ENCODE peak calls at places on chromosomes 11 and 22, in ten cellular contexts. One of them, this sample, is unnamed.
A peak's percentile ranks its signal among the peaks of the same experiment; 100 is the strongest.

GRCh38 chr22:29308148-29308790 is 1.8 kb downstream of the GAS2L1 start:
- DNase-seq in AG08395: no peak
- DNase-seq in NCI-H1092 treated with DMSO at 0.1 percent for 48 hours: no peak
- DNase-seq in left ventricle myocardium inferior: no peak
- DNase-seq in stimulated activated CD4-positive, alpha-beta T cell treated with anti-CD3 and anti-CD28 coated beads, Interleukin-4, amount 100 ng/mL, for 1 hour: no peak
- DNase-seq in kidney tubule cell: no peak
- DNase-seq in HT1080: no peak
- DNase-seq in C1 segment of cervical spinal cord: peak; percentile 40
- DNase-seq in GM04503: no peak
- DNase-seq in MV-4-11: no peak
- DNase-seq in this sample: no peak

GRCh38 chr22:49164773-49165320 is 662.8 kb downstream of the BRD1 start:
- DNase-seq in AG08395: no peak
- DNase-seq in NCI-H1092 treated with DMSO at 0.1 percent for 48 hours: no peak
- DNase-seq in left ventricle myocardium inferior: no peak
- DNase-seq in stimulated activated CD4-positive, alpha-beta T cell treated with anti-CD3 and anti-CD28 coated beads, Interleukin-4, amount 100 ng/mL, for 1 hour: no peak
- DNase-seq in kidney tubule cell: no peak
- DNase-seq in HT1080: no peak
- DNase-seq in C1 segment of cervical spinal cord: no peak
- DNase-seq in GM04503: no peak
- DNase-seq in MV-4-11: no peak
- DNase-seq in this sample: no peak

GRCh38 chr11:134024420-134025085 is 44.3 kb upstream of the JAM3 start:
- DNase-seq in AG08395: peak; percentile 76
- DNase-seq in NCI-H1092 treated with DMSO at 0.1 percent for 48 hours: no peak
- DNase-seq in left ventricle myocardium inferior: no peak
- DNase-seq in stimulated activated CD4-positive, alpha-beta T cell treated with anti-CD3 and anti-CD28 coated beads, Interleukin-4, amount 100 ng/mL, for 1 hour: peak; percentile 13
- DNase-seq in kidney tubule cell: peak; percentile 86
- DNase-seq in HT1080: peak; percentile 87
- DNase-seq in C1 segment of cervical spinal cord: no peak
- DNase-seq in GM04503: no peak
- DNase-seq in MV-4-11: peak; percentile 70
- DNase-seq in this sample: no peak

GRCh38 chr11:8227156-8228152 is 36.2 kb downstream of the LMO1 start:
- DNase-seq in AG08395: no peak
- DNase-seq in NCI-H1092 treated with DMSO at 0.1 percent for 48 hours: no peak
- DNase-seq in left ventricle myocardium inferior: no peak
- DNase-seq in stimulated activated CD4-positive, alpha-beta T cell treated with anti-CD3 and anti-CD28 coated beads, Interleukin-4, amount 100 ng/mL, for 1 hour: no peak
- DNase-seq in kidney tubule cell: peak; percentile 78
- DNase-seq in HT1080: no peak
- DNase-seq in C1 segment of cervical spinal cord: no peak
- DNase-seq in GM04503: no peak
- DNase-seq in MV-4-11: no peak
- DNase-seq in this sample: no peak

GRCh38 chr11:94020777-94021615 is at the start of gene HEPHL1:
- DNase-seq in AG08395: no peak
- DNase-seq in NCI-H1092 treated with DMSO at 0.1 percent for 48 hours: no peak
- DNase-seq in left ventricle myocardium inferior: no peak
- DNase-seq in stimulated activated CD4-positive, alpha-beta T cell treated with anti-CD3 and anti-CD28 coated beads, Interleukin-4, amount 100 ng/mL, for 1 hour: no peak
- DNase-seq in kidney tubule cell: peak; percentile 32
- DNase-seq in HT1080: peak; percentile 71
- DNase-seq in C1 segment of cervical spinal cord: no peak
- DNase-seq in GM04503: no peak
- DNase-seq in MV-4-11: no peak
- DNase-seq in this sample: no peak

GRCh38 chr11:12084191-12084717 is 26.1 kb upstream of the MICAL2 start:
- DNase-seq in AG08395: no peak
- DNase-seq in NCI-H1092 treated with DMSO at 0.1 percent for 48 hours: no peak
- DNase-seq in left ventricle myocardium inferior: no peak
- DNase-seq in stimulated activated CD4-positive, alpha-beta T cell treated with anti-CD3 and anti-CD28 coated beads, Interleukin-4, amount 100 ng/mL, for 1 hour: no peak
- DNase-seq in kidney tubule cell: no peak
- DNase-seq in HT1080: no peak
- DNase-seq in C1 segment of cervical spinal cord: no peak
- DNase-seq in GM04503: no peak
- DNase-seq in MV-4-11: no peak
- DNase-seq in this sample: no peak

GRCh38 chr11:124898711-124899110 is 1.0 kb upstream of the ROBO4 start:
- DNase-seq in AG08395: peak; percentile 65
- DNase-seq in NCI-H1092 treated with DMSO at 0.1 percent for 48 hours: no peak
- DNase-seq in left ventricle myocardium inferior: no peak
- DNase-seq in stimulated activated CD4-positive, alpha-beta T cell treated with anti-CD3 and anti-CD28 coated beads, Interleukin-4, amount 100 ng/mL, for 1 hour: no peak
- DNase-seq in kidney tubule cell: no peak
- DNase-seq in HT1080: peak; percentile 89
- DNase-seq in C1 segment of cervical spinal cord: peak; percentile 17
- DNase-seq in GM04503: no peak
- DNase-seq in MV-4-11: no peak
- DNase-seq in this sample: no peak

GRCh38 chr11:103228807-103229206 is 119.6 kb downstream of the DYNC2H1 start:
- DNase-seq in AG08395: no peak
- DNase-seq in NCI-H1092 treated with DMSO at 0.1 percent for 48 hours: no peak
- DNase-seq in left ventricle myocardium inferior: no peak
- DNase-seq in stimulated activated CD4-positive, alpha-beta T cell treated with anti-CD3 and anti-CD28 coated beads, Interleukin-4, amount 100 ng/mL, for 1 hour: no peak
- DNase-seq in kidney tubule cell: no peak
- DNase-seq in HT1080: peak; percentile 6
- DNase-seq in C1 segment of cervical spinal cord: no peak
- DNase-seq in GM04503: no peak
- DNase-seq in MV-4-11: no peak
- DNase-seq in this sample: no peak

GRCh38 chr11:72634016-72634415 is 40.2 kb downstream of the PDE2A start:
- DNase-seq in AG08395: no peak
- DNase-seq in NCI-H1092 treated with DMSO at 0.1 percent for 48 hours: no peak
- DNase-seq in left ventricle myocardium inferior: no peak
- DNase-seq in stimulated activated CD4-positive, alpha-beta T cell treated with anti-CD3 and anti-CD28 coated beads, Interleukin-4, amount 100 ng/mL, for 1 hour: no peak
- DNase-seq in kidney tubule cell: no peak
- DNase-seq in HT1080: no peak
- DNase-seq in C1 segment of cervical spinal cord: no peak
- DNase-seq in GM04503: no peak
- DNase-seq in MV-4-11: no peak
- DNase-seq in this sample: no peak

GRCh38 chr11:17250561-17251350 is 25.8 kb upstream of the NUCB2 start:
- DNase-seq in AG08395: peak; percentile 19
- DNase-seq in NCI-H1092 treated with DMSO at 0.1 percent for 48 hours: no peak
- DNase-seq in left ventricle myocardium inferior: no peak
- DNase-seq in stimulated activated CD4-positive, alpha-beta T cell treated with anti-CD3 and anti-CD28 coated beads, Interleukin-4, amount 100 ng/mL, for 1 hour: no peak
- DNase-seq in kidney tubule cell: peak; percentile 39
- DNase-seq in HT1080: peak; percentile 31
- DNase-seq in C1 segment of cervical spinal cord: no peak
- DNase-seq in GM04503: no peak
- DNase-seq in MV-4-11: no peak
- DNase-seq in this sample: no peak

GRCh38 chr11:130894322-130895025 is 21.8 kb downstream of the SNX19 start:
- DNase-seq in AG08395: peak; percentile 57
- DNase-seq in NCI-H1092 treated with DMSO at 0.1 percent for 48 hours: peak; percentile 69
- DNase-seq in left ventricle myocardium inferior: peak; percentile 65
- DNase-seq in stimulated activated CD4-positive, alpha-beta T cell treated with anti-CD3 and anti-CD28 coated beads, Interleukin-4, amount 100 ng/mL, for 1 hour: peak; percentile 68
- DNase-seq in kidney tubule cell: peak; percentile 72
- DNase-seq in HT1080: peak; percentile 52
- DNase-seq in C1 segment of cervical spinal cord: peak; percentile 69
- DNase-seq in GM04503: no peak
- DNase-seq in MV-4-11: peak; percentile 50
- DNase-seq in this sample: peak; percentile 56

This sample was measured in stimulated activated naive CD4-positive, alpha-beta T cell treated with Interleukin-2 at 50 U/mL for 16 hours.